ENCODE peak calls at places on chromosomes 2 and 18, in nine cellular contexts. F, C, O, M, D, T, V, Q and P are unnamed samples.
A peak's percentile ranks its signal among the peaks of the same experiment; 100 is the strongest.

GRCh38 chr2:212708346-212708745 is 169.7 kb upstream of the ERBB4 start:
- DNase-seq in V (no peak), M (no peak), F (no peak), Q (no peak), O (no peak), T (no peak), C (no peak), D (no peak), P (no peak)

GRCh38 chr2:217142649-217143266 is 282.9 kb upstream of the TNP1 start:
- DNase-seq in T (no peak), V (peak; percentile 41), D (no peak), C (no peak), Q (no peak), F (no peak), O (no peak), M (no peak), P (no peak)

GRCh38 chr18:62576277-62576676 is 53.5 kb downstream of the ZCCHC2 start:
- DNase-seq in T (no peak), O (no peak), C (no peak), D (no peak), V (no peak), M (no peak), Q (no peak), F (no peak), P (no peak)

GRCh38 chr2:60370835-60371618 is 182.4 kb downstream of the BCL11A start:
- DNase-seq in F (no peak), Q (no peak), D (no peak), T (no peak), M (no peak), C (no peak), O (no peak), V (no peak), P (no peak)

GRCh38 chr2:178650554-178650953 is 156.7 kb downstream of the TTN start:
- DNase-seq in O (no peak), M (no peak), C (no peak), Q (no peak), D (no peak), T (no peak), V (no peak), F (no peak), P (no peak)

GRCh38 chr2:96243843-96244242 is 22.0 kb downstream of the TMEM127 start:
- DNase-seq in D (peak; percentile 74), T (no peak), O (no peak), Q (no peak), V (no peak), C (no peak), F (peak; percentile 13), M (no peak), P (no peak)

GRCh38 chr18:13612111-13612997 is 114.0 kb downstream of the FAM210A start:
- DNase-seq in C (no peak), M (no peak), F (no peak), D (peak; percentile 96), Q (peak; percentile 64), V (no peak), T (no peak), O (no peak), P (peak; percentile 66)

GRCh38 chr2:205734436-205734835 is 52.1 kb downstream of the NRP2 start:
- DNase-seq in D (no peak), O (no peak), V (peak; percentile 64), Q (no peak), F (no peak), T (no peak), M (no peak), C (no peak), P (no peak)

GRCh38 chr2:238380785-238381184 is 45.9 kb upstream of the ASB1 start:
- DNase-seq in D (no peak), C (no peak), Q (no peak), M (no peak), V (no peak), T (no peak), O (no peak), F (no peak), P (no peak)

GRCh38 chr2:28951910-28952805 is 28.9 kb upstream of the TOGARAM2 start:
- DNase-seq in F (no peak), M (no peak), D (no peak), C (no peak), Q (no peak), V (peak; percentile 50), O (peak; percentile 48), T (peak; percentile 81), P (no peak)

GRCh38 chr2:126774290-126774689 is 118.3 kb downstream of the GYPC start:
- DNase-seq in V (no peak), C (no peak), Q (no peak), F (no peak), D (no peak), T (no peak), M (no peak), O (no peak), P (no peak)

GRCh38 chr18:6719098-6719913 is 10.2 kb upstream of the ARHGAP28 start:
- DNase-seq in V (no peak), C (no peak), T (no peak), Q (no peak), D (no peak), M (no peak), O (no peak), F (no peak), P (no peak)

GRCh38 chr18:27685807-27686412 is 491.0 kb downstream of the CDH2 start:
- DNase-seq in T (no peak), V (peak; percentile 47), C (no peak), D (peak; percentile 19), F (no peak), Q (no peak), M (no peak), O (no peak), P (no peak)

DNA sequence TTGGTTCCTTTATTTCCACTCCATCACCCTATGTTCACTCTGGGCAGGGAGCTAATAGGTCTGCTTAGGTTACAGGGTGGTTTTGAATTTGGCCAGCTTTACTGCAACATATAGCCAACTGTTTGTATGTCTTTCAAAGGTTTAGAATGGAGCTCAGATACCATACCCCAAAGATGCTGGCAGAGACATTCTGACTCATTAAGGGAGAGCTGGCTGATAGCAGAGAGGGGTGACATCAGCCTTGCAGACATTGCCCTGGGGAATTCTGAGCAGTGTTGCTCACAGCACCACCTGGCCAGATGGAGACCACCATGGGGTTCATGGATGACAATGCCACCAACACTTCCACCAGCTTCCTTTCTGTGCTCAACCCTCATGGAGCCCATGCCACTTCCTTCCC is 2.1 kb downstream of the PROKR1 start:
- DNase-seq in C (no peak), Q (no peak), M (no peak), T (no peak), V (no peak), O (no peak), D (no peak), F (no peak), P (no peak)
- H3K9me3 ChIP-seq in C (no peaks in the 10 kb centered on the region), Q (peaks cover 6% of the 10 kb centered on the region), M (no peaks in the 10 kb centered on the region), T (no peaks in the 10 kb centered on the region), V (no peaks in the 10 kb centered on the region), O (no peaks in the 10 kb centered on the region), D (no peaks in the 10 kb centered on the region), F (no peaks in the 10 kb centered on the region), P (peaks cover 3% of the 10 kb centered on the region)

GRCh38 chr2:103664690-103665089 is 902.9 kb downstream of the TMEM182 start:
- DNase-seq in O (no peak), Q (no peak), C (no peak), V (no peak), D (no peak), F (no peak), M (no peak), T (no peak), P (no peak)
- H3K9me3 ChIP-seq in O (no peaks in the 10 kb centered on the region), Q (no peaks in the 10 kb centered on the region), C (no peaks in the 10 kb centered on the region), V (no peaks in the 10 kb centered on the region), D (no peaks in the 10 kb centered on the region), F (no peaks in the 10 kb centered on the region), M (no peaks in the 10 kb centered on the region), T (no peaks in the 10 kb centered on the region), P (no peaks in the 10 kb centered on the region)

GRCh38 chr2:222296311-222296736 is 2.5 kb downstream of the PAX3 start:
- DNase-seq in O (no peak), M (no peak), F (no peak), Q (no peak), D (no peak), C (no peak), V (no peak), T (no peak), P (no peak)

GRCh38 chr2:222296911-222297599 is 1.7 kb downstream of the PAX3 start:
- DNase-seq in C (no peak), O (no peak), Q (no peak), T (no peak), F (peak; percentile 70), M (no peak), D (no peak), V (peak; percentile 52), P (no peak)

GRCh38 chr2:222295368-222296041 is 3.3 kb downstream of the PAX3 start:
- DNase-seq in T (no peak), O (no peak), F (no peak), V (peak; percentile 57), C (no peak), M (no peak), Q (no peak), D (peak; percentile 16), P (no peak)

GRCh38 chr2:222293660-222294630 is 4.9 kb downstream of the PAX3 start:
- DNase-seq in M (no peak), Q (no peak), D (no peak), O (no peak), C (no peak), V (peak; percentile 52), T (no peak), F (no peak), P (no peak)

DNA sequence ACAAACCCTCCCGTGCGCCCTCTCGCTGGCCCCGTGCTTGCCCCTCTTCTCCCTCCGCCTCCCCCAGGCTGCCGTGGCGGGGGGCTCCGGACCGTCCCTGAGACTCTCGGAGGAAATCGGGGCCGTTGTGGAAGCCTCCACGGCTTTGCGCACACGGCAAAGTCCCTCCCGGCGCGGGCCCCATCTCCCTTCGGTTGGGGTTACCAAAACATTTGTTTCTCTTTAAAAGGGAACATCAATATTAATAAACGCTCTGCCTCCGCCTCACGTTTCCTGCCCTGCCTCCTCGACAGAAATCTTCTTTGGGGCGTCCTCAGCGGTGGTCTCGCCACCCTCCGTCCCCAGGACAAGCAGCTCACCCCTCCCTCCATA is 3.8 kb downstream of the PAX3 start:
- DNase-seq in O (no peak), Q (no peak), M (no peak), T (no peak), D (no peak), F (no peak), C (no peak), V (peak; percentile 44), P (no peak)
- H3K9me3 ChIP-seq in O (no peaks in the 10 kb centered on the region), Q (no peaks in the 10 kb centered on the region), M (no peaks in the 10 kb centered on the region), T (no peaks in the 10 kb centered on the region), D (no peaks in the 10 kb centered on the region), F (no peaks in the 10 kb centered on the region), C (no peaks in the 10 kb centered on the region), V (no peaks in the 10 kb centered on the region), P (no peaks in the 10 kb centered on the region)

GRCh38 chr2:425947-426346 is 138.1 kb upstream of the ALKAL2 start:
- DNase-seq in M (no peak), C (no peak), Q (no peak), V (no peak), F (no peak), O (no peak), T (no peak), D (no peak), P (no peak)
- H3K9me3 ChIP-seq in M (no peaks in the 10 kb centered on the region), C (no peaks in the 10 kb centered on the region), Q (no peaks in the 10 kb centered on the region), V (no peaks in the 10 kb centered on the region), F (no peaks in the 10 kb centered on the region), O (no peaks in the 10 kb centered on the region), T (no peaks in the 10 kb centered on the region), D (no peaks in the 10 kb centered on the region), P (no peaks in the 10 kb centered on the region)

GRCh38 chr2:173350383-173350782 is 4.3 kb upstream of the CDCA7 start:
- DNase-seq in D (peak; percentile 32), T (no peak), C (no peak), V (no peak), O (no peak), M (no peak), F (no peak), Q (no peak), P (no peak)
- H3K9me3 ChIP-seq in D (no peaks in the 10 kb centered on the region), T (peaks cover 5% of the 10 kb centered on the region), C (peaks cover 9% of the 10 kb centered on the region), V (no peaks in the 10 kb centered on the region), O (no peaks in the 10 kb centered on the region), M (peaks cover 14% of the 10 kb centered on the region), F (peaks cover 3% of the 10 kb centered on the region), Q (peaks cover 17% of the 10 kb centered on the region), P (no peaks in the 10 kb centered on the region)